ENCODE peak calls at places on chromosomes 7 and 10, in seven cellular contexts. One of them, this sample, is unnamed.

GRCh38 chr10:120824864-120825263 is 26.3 kb upstream of the WDR11 start:
- DNase-seq in K562: peak
- DNase-seq in HepG2: peak
- DNase-seq in SK-N-SH: peak
- DNase-seq in H1: no peak
- DNase-seq in GM12878: no peak
- DNase-seq in HCT116: peak
- DNase-seq in this sample: peak

GRCh38 chr7:21949522-21949921 is 3.8 kb upstream of the CDCA7L start:
- DNase-seq in K562: no peak
- DNase-seq in HepG2: no peak
- DNase-seq in H1: no peak
- DNase-seq in GM12878: no peak
- DNase-seq in SK-N-SH: no peak
- DNase-seq in HCT116: no peak
- DNase-seq in this sample: no peak

GRCh38 chr10:103592186-103593021 is 98.9 kb downstream of the NEURL1 start:
- DNase-seq in SK-N-SH: peak
- DNase-seq in K562: peak
- DNase-seq in HCT116: peak
- DNase-seq in HepG2: peak
- DNase-seq in H1: peak
- DNase-seq in GM12878: no peak
- DNase-seq in this sample: peak

GRCh38 chr10:74502963-74503608 is 323.3 kb upstream of the KAT6B start:
- DNase-seq in GM12878: peak
- DNase-seq in HepG2: peak
- DNase-seq in SK-N-SH: no peak
- DNase-seq in H1: no peak
- DNase-seq in K562: no peak
- DNase-seq in HCT116: peak
- DNase-seq in this sample: no peak

GRCh38 chr7:144437370-144438191 is 34.1 kb upstream of the NOBOX start:
- DNase-seq in H1: peak
- DNase-seq in SK-N-SH: peak
- DNase-seq in HepG2: peak
- DNase-seq in HCT116: peak
- DNase-seq in GM12878: peak
- DNase-seq in K562: peak
- DNase-seq in this sample: peak

GRCh38 chr10:28468707-28469483 is 64.0 kb upstream of the WAC start:
- DNase-seq in K562: no peak
- DNase-seq in H1: no peak
- DNase-seq in SK-N-SH: no peak
- DNase-seq in HepG2: no peak
- DNase-seq in HCT116: no peak
- DNase-seq in GM12878: no peak
- DNase-seq in this sample: no peak

GRCh38 chr10:285216-285967 is 150.1 kb downstream of the ZMYND11 start:
- DNase-seq in GM12878: no peak
- DNase-seq in SK-N-SH: no peak
- DNase-seq in K562: no peak
- DNase-seq in HCT116: no peak
- DNase-seq in H1: no peak
- DNase-seq in HepG2: no peak
- DNase-seq in this sample: no peak

GRCh38 chr10:43045246-43045621 is 31.6 kb upstream of the RET start:
- DNase-seq in HepG2: no peak
- DNase-seq in H1: no peak
- DNase-seq in K562: no peak
- DNase-seq in HCT116: no peak
- DNase-seq in SK-N-SH: peak
- DNase-seq in GM12878: no peak
- DNase-seq in this sample: no peak

GRCh38 chr7:763762-764161 is 36.7 kb upstream of the PRKAR1B start:
- DNase-seq in SK-N-SH: no peak
- DNase-seq in K562: no peak
- DNase-seq in H1: no peak
- DNase-seq in GM12878: no peak
- DNase-seq in HCT116: no peak
- DNase-seq in HepG2: no peak
- DNase-seq in this sample: no peak

GRCh38 chr7:70072220-70072619 is 473.9 kb downstream of the AUTS2 start:
- DNase-seq in H1: no peak
- DNase-seq in SK-N-SH: no peak
- DNase-seq in HepG2: no peak
- DNase-seq in HCT116: no peak
- DNase-seq in K562: no peak
- DNase-seq in GM12878: no peak
- DNase-seq in this sample: no peak

GRCh38 chr10:34079702-34080484 is 735.2 kb downstream of the PARD3 start:
- DNase-seq in H1: no peak
- DNase-seq in K562: no peak
- DNase-seq in GM12878: no peak
- DNase-seq in HepG2: no peak
- DNase-seq in SK-N-SH: no peak
- DNase-seq in HCT116: no peak
- DNase-seq in this sample: no peak

GRCh38 chr7:26197153-26198115 is 3.1 kb downstream of the HNRNPA2B1 start:
- DNase-seq in HepG2: no peak
- DNase-seq in K562: no peak
- DNase-seq in HCT116: no peak
- DNase-seq in H1: no peak
- DNase-seq in SK-N-SH: no peak
- DNase-seq in GM12878: no peak
- DNase-seq in this sample: no peak

GRCh38 chr7:132904209-132904608 is 177.7 kb downstream of the CHCHD3 start:
- DNase-seq in HCT116: no peak
- DNase-seq in H1: no peak
- DNase-seq in HepG2: no peak
- DNase-seq in GM12878: no peak
- DNase-seq in K562: no peak
- DNase-seq in SK-N-SH: no peak
- DNase-seq in this sample: no peak

GRCh38 chr7:132907380-132907940 is 174.4 kb downstream of the CHCHD3 start:
- DNase-seq in HepG2: no peak
- DNase-seq in SK-N-SH: no peak
- DNase-seq in H1: no peak
- DNase-seq in GM12878: no peak
- DNase-seq in K562: no peak
- DNase-seq in HCT116: no peak
- DNase-seq in this sample: no peak

GRCh38 chr7:132901241-132901640 is 180.6 kb downstream of the CHCHD3 start:
- DNase-seq in GM12878: no peak
- DNase-seq in HepG2: no peak
- DNase-seq in K562: no peak
- DNase-seq in SK-N-SH: peak
- DNase-seq in HCT116: no peak
- DNase-seq in H1: no peak
- DNase-seq in this sample: no peak

GRCh38 chr7:132910657-132911056 is 171.2 kb downstream of the CHCHD3 start:
- DNase-seq in K562: no peak
- DNase-seq in H1: no peak
- DNase-seq in HCT116: no peak
- DNase-seq in HepG2: no peak
- DNase-seq in GM12878: no peak
- DNase-seq in SK-N-SH: no peak
- DNase-seq in this sample: no peak

GRCh38 chr7:132906193-132906829 is 175.6 kb downstream of the CHCHD3 start:
- DNase-seq in SK-N-SH: no peak
- DNase-seq in HepG2: no peak
- DNase-seq in K562: no peak
- DNase-seq in HCT116: no peak
- DNase-seq in GM12878: no peak
- DNase-seq in H1: no peak
- DNase-seq in this sample: no peak
- TF ChIP-seq JUND in SK-N-SH: no peak
- TF ChIP-seq JUND in HepG2: no peak
- TF ChIP-seq JUND in K562: no peak
- TF ChIP-seq JUND in HCT116: no peak
- TF ChIP-seq JUND in GM12878: no peak
- TF ChIP-seq JUND in H1: no peak
- TF ChIP-seq JUND in this sample: no peak

DNA sequence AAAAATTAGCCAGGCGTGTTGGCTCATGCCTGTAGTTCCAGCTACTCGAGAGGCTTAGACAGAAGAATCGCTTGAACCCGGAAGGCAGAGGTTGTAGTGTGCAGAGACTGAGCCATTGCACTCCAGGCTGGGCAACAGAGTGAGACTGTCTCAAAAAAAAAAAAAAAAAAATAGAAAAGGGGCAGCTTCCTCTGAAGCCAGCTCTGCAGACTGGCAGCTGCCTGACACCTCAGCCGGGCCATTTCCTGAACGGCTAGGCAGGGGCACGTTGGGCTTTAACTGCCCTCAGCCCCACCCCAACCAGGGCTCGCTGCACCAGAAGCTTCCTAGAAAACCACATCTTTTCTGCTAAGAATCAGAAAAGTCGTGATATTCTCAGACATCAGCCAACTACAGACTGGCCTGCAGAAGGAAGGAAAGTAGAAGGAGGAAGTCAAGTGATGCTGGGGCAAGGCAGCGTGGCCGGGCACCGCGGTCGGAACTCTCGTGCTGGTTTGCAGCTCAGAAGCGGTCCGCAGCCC is 38.0 kb downstream of the PRKAG2 start:
- DNase-seq in GM12878: peak
- DNase-seq in H1: no peak
- DNase-seq in K562: no peak
- DNase-seq in HepG2: no peak
- DNase-seq in SK-N-SH: no peak
- DNase-seq in HCT116: no peak
- DNase-seq in this sample: no peak
- TF ChIP-seq JUND in GM12878: no peak
- TF ChIP-seq JUND in H1: no peak
- TF ChIP-seq JUND in K562: no peak
- TF ChIP-seq JUND in HepG2: no peak
- TF ChIP-seq JUND in SK-N-SH: no peak
- TF ChIP-seq JUND in HCT116: no peak
- TF ChIP-seq JUND in this sample: no peak

GRCh38 chr10:116740971-116741370 is 1.4 kb downstream of the HSPA12A start:
- DNase-seq in SK-N-SH: peak
- DNase-seq in HCT116: no peak
- DNase-seq in K562: no peak
- DNase-seq in HepG2: no peak
- DNase-seq in GM12878: no peak
- DNase-seq in H1: no peak
- DNase-seq in this sample: no peak
- TF ChIP-seq JUND in SK-N-SH: no peak
- TF ChIP-seq JUND in HCT116: no peak
- TF ChIP-seq JUND in K562: no peak
- TF ChIP-seq JUND in HepG2: no peak
- TF ChIP-seq JUND in GM12878: no peak
- TF ChIP-seq JUND in H1: no peak
- TF ChIP-seq JUND in this sample: no peak

GRCh38 chr10:4271193-4271592 is 486.2 kb upstream of the KLF6 start:
- DNase-seq in HepG2: no peak
- DNase-seq in HCT116: no peak
- DNase-seq in SK-N-SH: no peak
- DNase-seq in H1: no peak
- DNase-seq in GM12878: no peak
- DNase-seq in K562: no peak
- DNase-seq in this sample: no peak

GRCh38 chr10:4267084-4267774 is 482.2 kb upstream of the KLF6 start:
- DNase-seq in HepG2: no peak
- DNase-seq in K562: no peak
- DNase-seq in H1: no peak
- DNase-seq in HCT116: peak
- DNase-seq in GM12878: no peak
- DNase-seq in SK-N-SH: no peak
- DNase-seq in this sample: peak

GRCh38 chr10:4265964-4266363 is 481.0 kb upstream of the KLF6 start:
- DNase-seq in K562: no peak
- DNase-seq in HCT116: no peak
- DNase-seq in SK-N-SH: no peak
- DNase-seq in HepG2: no peak
- DNase-seq in H1: no peak
- DNase-seq in GM12878: no peak
- DNase-seq in this sample: no peak

GRCh38 chr10:4266387-4267083 is 481.5 kb upstream of the KLF6 start:
- DNase-seq in K562: no peak
- DNase-seq in GM12878: no peak
- DNase-seq in SK-N-SH: no peak
- DNase-seq in H1: no peak
- DNase-seq in HepG2: no peak
- DNase-seq in HCT116: no peak
- DNase-seq in this sample: no peak

DNA sequence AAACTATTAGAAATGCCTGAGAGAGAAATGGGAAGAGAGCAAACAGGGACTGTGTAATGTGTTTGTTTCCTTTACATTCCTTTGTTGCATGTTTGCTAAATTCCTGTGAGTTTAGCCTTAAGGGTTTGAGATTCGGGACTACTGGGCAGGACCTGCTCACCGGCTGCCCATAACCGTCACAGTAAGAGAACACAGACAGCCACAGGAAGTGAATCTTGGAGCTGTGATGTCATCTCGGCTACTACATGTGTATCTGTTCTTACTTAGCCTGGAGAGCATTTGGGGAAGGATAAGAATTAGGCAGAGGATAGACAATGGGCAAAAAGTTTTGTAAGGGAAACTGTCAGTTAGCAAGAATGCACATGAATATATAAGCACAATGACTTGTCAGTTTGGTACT is 485.1 kb upstream of the KLF6 start:
- DNase-seq in HepG2: no peak
- DNase-seq in K562: no peak
- DNase-seq in GM12878: no peak
- DNase-seq in SK-N-SH: peak
- DNase-seq in H1: no peak
- DNase-seq in HCT116: no peak
- DNase-seq in this sample: peak
- TF ChIP-seq JUND in HepG2: no peak
- TF ChIP-seq JUND in K562: no peak
- TF ChIP-seq JUND in GM12878: no peak
- TF ChIP-seq JUND in SK-N-SH: no peak
- TF ChIP-seq JUND in H1: no peak
- TF ChIP-seq JUND in HCT116: no peak
- TF ChIP-seq JUND in this sample: peak

GRCh38 chr7:155991470-155991869 is 179.2 kb upstream of the SHH start:
- DNase-seq in HCT116: no peak
- DNase-seq in GM12878: no peak
- DNase-seq in H1: no peak
- DNase-seq in HepG2: no peak
- DNase-seq in SK-N-SH: no peak
- DNase-seq in K562: no peak
- DNase-seq in this sample: no peak
- TF ChIP-seq JUND in HCT116: no peak
- TF ChIP-seq JUND in GM12878: no peak
- TF ChIP-seq JUND in H1: no peak
- TF ChIP-seq JUND in HepG2: no peak
- TF ChIP-seq JUND in SK-N-SH: no peak
- TF ChIP-seq JUND in K562: no peak
- TF ChIP-seq JUND in this sample: no peak